ENCODE peak calls at places on chromosomes 5 and 9, in six cellular contexts. C is upper lobe of left lung; E is gastrocnemius medialis; P is activated naive CD8-positive, alpha-beta T cell treated with anti-CD3 and anti-CD28 coated beads, Interleukin-2, amount 50 U/mL, for 24 hours; V is Right ventricle myocardium inferior; Q is right lobe of liver. N is an unnamed sample.

GRCh38 chr9:20594521-20594920 is 27.8 kb downstream of the MLLT3 start:
- ATAC-seq in C (no peak), P (no peak), E (no peak), Q (no peak), V (no peak), N (no peak)

GRCh38 chr5:80998590-80998979 is 38.4 kb downstream of the RASGRF2 start:
- ATAC-seq in Q (no peak), E (no peak), P (peak), C (no peak), V (no peak), N (no peak)

GRCh38 chr5:77015938-77016569 is 14.2 kb upstream of the AGGF1 start:
- ATAC-seq in P (no peak), E (no peak), V (no peak), C (peak), Q (peak), N (no peak)

GRCh38 chr9:112061152-112061740 is 113.9 kb downstream of the SUSD1 start:
- ATAC-seq in E (peak), V (peak), P (peak), Q (peak), C (peak), N (peak)

GRCh38 chr5:60823574-60823973 is 20.5 kb downstream of the ELOVL7 start:
- ATAC-seq in C (no peak), E (no peak), V (no peak), Q (no peak), P (no peak), N (no peak)

GRCh38 chr5:131682824-131683223 is 47.8 kb upstream of the RAPGEF6 start:
- ATAC-seq in C (no peak), P (no peak), Q (no peak), E (no peak), V (no peak), N (no peak)

GRCh38 chr9:137968235-137968634 is 90.7 kb downstream of the CACNA1B start:
- ATAC-seq in V (no peak), E (no peak), P (no peak), C (no peak), Q (no peak), N (no peak)

GRCh38 chr9:137077010-137077747 is at the start of gene UAP1L1:
- ATAC-seq in E (peak), Q (peak), C (peak), V (peak), P (peak), N (peak)

GRCh38 chr9:935348-935965 is 41.0 kb upstream of the DMRT3 start:
- ATAC-seq in Q (no peak), V (no peak), C (peak), E (no peak), P (no peak), N (no peak)

GRCh38 chr5:170287532-170287931 is 10.0 kb downstream of the LCP2 start:
- ATAC-seq in E (peak), Q (peak), C (peak), P (peak), V (peak), N (peak)

GRCh38 chr5:127665641-127666040 is 16.8 kb downstream of the CTXN3 start:
- ATAC-seq in Q (no peak), P (no peak), C (no peak), V (no peak), E (no peak), N (peak)

GRCh38 chr5:82104872-82105271 is 133.0 kb downstream of the ATG10 start:
- ATAC-seq in P (peak), Q (no peak), V (no peak), E (no peak), C (no peak), N (no peak)

GRCh38 chr9:3962467-3962866 is 337.4 kb downstream of the GLIS3 start:
- ATAC-seq in Q (peak), C (no peak), V (peak), P (no peak), E (no peak), N (no peak)

GRCh38 chr9:86454701-86455402 is 100.6 kb upstream of the TUT7 start:
- ATAC-seq in E (no peak), Q (no peak), C (no peak), V (no peak), P (no peak), N (no peak)

GRCh38 chr5:150239099-150239793 is 49.4 kb downstream of the SLC6A7 start:
- ATAC-seq in E (no peak), Q (no peak), V (no peak), P (no peak), C (no peak), N (no peak)

GRCh38 chr5:10329421-10329807 is 21.7 kb upstream of the CMBL start:
- ATAC-seq in E (no peak), C (no peak), Q (no peak), P (no peak), V (no peak), N (no peak)

GRCh38 chr5:151332857-151333256 is 14.5 kb downstream of the SLC36A2 start:
- ATAC-seq in E (peak), V (no peak), Q (no peak), P (no peak), C (no peak), N (no peak)

GRCh38 chr9:72356019-72356653 is 8.9 kb downstream of the ZFAND5 start:
- ATAC-seq in P (no peak), Q (peak), C (no peak), E (no peak), V (peak), N (no peak)

GRCh38 chr5:128341056-128341455 is 197.0 kb downstream of the FBN2 start:
- ATAC-seq in E (no peak), V (no peak), C (peak), Q (peak), P (no peak), N (peak)

GRCh38 chr9:3525088-3525835 is 539 bp downstream of the RFX3 start:
- ATAC-seq in E (peak), C (peak), Q (no peak), V (peak), P (no peak), N (peak)

GRCh38 chr5:141906517-141906916 is 17.2 kb upstream of the DELE1 start:
- ATAC-seq in E (no peak), V (no peak), C (no peak), Q (no peak), P (no peak), N (no peak)

N was measured in gastroesophageal sphincter.